ENCODE peak calls at places on chromosomes 5 and 9, in ten cellular contexts. F, Y, B, Z, T, E, I, Q, D and W are unnamed samples.

GRCh38 chr5:150272531-150272930 is 17.0 kb downstream of the CAMK2A start:
- DNase-seq in F (no peak), Y (peak), B (peak), Z (no peak), T (no peak), E (no peak), I (no peak), Q (no peak), D (no peak), W (no peak)

GRCh38 chr9:89309608-89310485 is 1.1 kb upstream of the CKS2 start:
- DNase-seq in F (peak), Y (no peak), B (no peak), Z (no peak), T (no peak), E (no peak), I (peak), Q (peak), D (no peak), W (no peak)

GRCh38 chr9:126494746-126495145 is 119.0 kb upstream of the LMX1B start:
- DNase-seq in F (no peak), Y (no peak), B (no peak), Z (no peak), T (no peak), E (no peak), I (no peak), Q (no peak), D (no peak), W (no peak)

GRCh38 chr5:123874600-123875201 is 362.7 kb downstream of the CSNK1G3 start:
- DNase-seq in F (no peak), Y (peak), B (no peak), Z (no peak), T (no peak), E (no peak), I (no peak), Q (no peak), D (no peak), W (no peak)

GRCh38 chr5:132136906-132137305 is 63.3 kb downstream of the CSF2 start:
- DNase-seq in F (no peak), Y (no peak), B (no peak), Z (no peak), T (no peak), E (no peak), I (no peak), Q (no peak), D (no peak), W (no peak)

GRCh38 chr5:38905516-38905915 is 59.7 kb downstream of the OSMR start:
- DNase-seq in F (no peak), Y (no peak), B (no peak), Z (no peak), T (no peak), E (no peak), I (no peak), Q (no peak), D (no peak), W (no peak)

GRCh38 chr9:2718698-2719033 is 1.4 kb downstream of the KCNV2 start:
- DNase-seq in F (no peak), Y (no peak), B (no peak), Z (no peak), T (no peak), E (no peak), I (no peak), Q (no peak), D (no peak), W (no peak)

GRCh38 chr9:89746385-89747116 is 141.7 kb downstream of the GADD45G start:
- DNase-seq in F (no peak), Y (no peak), B (no peak), Z (no peak), T (no peak), E (no peak), I (peak), Q (no peak), D (no peak), W (no peak)

GRCh38 chr9:85118990-85119755 is 449.6 kb downstream of the NTRK2 start:
- DNase-seq in F (no peak), Y (no peak), B (no peak), Z (no peak), T (no peak), E (no peak), I (no peak), Q (no peak), D (no peak), W (no peak)

GRCh38 chr5:144812770-144813169 is 642.1 kb downstream of the KCTD16 start:
- DNase-seq in F (no peak), Y (no peak), B (no peak), Z (no peak), T (no peak), E (no peak), I (peak), Q (no peak), D (no peak), W (no peak)